ENCODE peak calls at places on chromosomes 6 and 20, in seven cellular contexts. V is GM12891, M is choroid plexus epithelial cell, X is NCI-H1092 treated with DMSO at 0.1 percent for 48 hours, U is NCI-H774, N is NCI-H1436, B is DMS153. J is an unnamed sample.

GRCh38 chr20:62712606-62713005 is 4.0 kb downstream of the NTSR1 start:
- DNase-seq in U (no peak), V (no peak), X (no peak), N (no peak), B (no peak), M (no peak), J (no peak)

GRCh38 chr6:169971951-169972651 is 220.7 kb downstream of the ERMARD start:
- DNase-seq in N (no peak), U (no peak), M (no peak), X (no peak), V (no peak), B (no peak), J (no peak)

GRCh38 chr20:49400410-49400809 is 82.1 kb downstream of the KCNB1 start:
- DNase-seq in X (no peak), U (no peak), N (no peak), M (peak; percentile 55), B (no peak), V (no peak), J (no peak)

GRCh38 chr20:63178889-63179751 is 36.8 kb downstream of the YTHDF1 start:
- DNase-seq in X (peak; percentile 28), M (peak; percentile 11), V (peak; percentile 88), U (peak; percentile 14), B (peak; percentile 26), N (peak; percentile 27), J (no peak)

GRCh38 chr6:99761701-99762100 is 155.1 kb downstream of the PRDM13 start:
- DNase-seq in N (no peak), U (peak; percentile 58), V (no peak), B (no peak), M (no peak), X (no peak), J (no peak)

GRCh38 chr20:46220808-46221207 is 87.5 kb downstream of the CDH22 start:
- DNase-seq in M (no peak), B (peak; percentile 98), X (peak; percentile 43), N (peak; percentile 45), V (no peak), U (peak; percentile 86), J (no peak)

GRCh38 chr6:30378290-30378937 is 33.5 kb downstream of the RPP21 start:
- DNase-seq in X (no peak), V (no peak), U (no peak), B (no peak), N (no peak), M (peak; percentile 17), J (no peak)

GRCh38 chr6:142331075-142331551 is 29.3 kb downstream of the ADGRG6 start:
- DNase-seq in N (no peak), M (peak; percentile 33), B (no peak), U (no peak), V (no peak), X (no peak), J (no peak)

GRCh38 chr20:22826306-22827230 is 208.5 kb upstream of the SSTR4 start:
- DNase-seq in X (no peak), B (no peak), U (no peak), M (no peak), N (no peak), V (no peak), J (no peak)

GRCh38 chr6:148293181-148293995 is 49.2 kb upstream of the SASH1 start:
- DNase-seq in X (no peak), N (no peak), B (no peak), M (no peak), U (no peak), V (no peak), J (no peak)